ENCODE peak calls at places on chromosomes 6 and 20, in four cellular contexts. One of them, this sample, is unnamed. For H3K4me1, the result is how much of the 10 kb centered on the place peaks cover.

GRCh38 chr6:5084192-5084786 is 852 bp upstream of the PPP1R3G start:
- DNase-seq in HepG2: no peak
- DNase-seq in GM12878: no peak
- DNase-seq in A549: no peak
- DNase-seq in this sample: peak

GRCh38 chr6:3808759-3809514 is 40.2 kb upstream of the FAM50B start:
- DNase-seq in HepG2: peak
- DNase-seq in A549: peak
- DNase-seq in GM12878: no peak
- DNase-seq in this sample: no peak

GRCh38 chr6:146950351-146950835 is 253.8 kb upstream of the STXBP5 start:
- DNase-seq in A549: peak
- DNase-seq in HepG2: peak
- DNase-seq in GM12878: no peak
- DNase-seq in this sample: no peak

GRCh38 chr6:112571486-112571885 is 224.4 kb downstream of the RFPL4B start:
- DNase-seq in A549: no peak
- DNase-seq in GM12878: no peak
- DNase-seq in HepG2: no peak
- DNase-seq in this sample: no peak

GRCh38 chr6:144423167-144423566 is 138.0 kb downstream of the UTRN start:
- DNase-seq in HepG2: no peak
- DNase-seq in A549: no peak
- DNase-seq in GM12878: no peak
- DNase-seq in this sample: no peak

GRCh38 chr20:42155586-42155985 is 537.4 kb upstream of the CHD6 start:
- DNase-seq in GM12878: no peak
- DNase-seq in HepG2: no peak
- DNase-seq in A549: no peak
- DNase-seq in this sample: no peak

GRCh38 chr20:12207875-12208274 is 290.2 kb downstream of the BTBD3 start:
- DNase-seq in HepG2: peak
- DNase-seq in A549: peak
- DNase-seq in GM12878: no peak
- DNase-seq in this sample: peak

GRCh38 chr6:89745728-89746127 is 73.9 kb downstream of the MDN1 start:
- DNase-seq in GM12878: no peak
- DNase-seq in HepG2: no peak
- DNase-seq in A549: no peak
- DNase-seq in this sample: no peak

GRCh38 chr6:2855061-2855519 is 13.4 kb upstream of the SERPINB1 start:
- DNase-seq in GM12878: no peak
- DNase-seq in HepG2: no peak
- DNase-seq in A549: no peak
- DNase-seq in this sample: no peak

GRCh38 chr20:12700701-12701100 is 308.1 kb upstream of the SPTLC3 start:
- DNase-seq in GM12878: no peak
- DNase-seq in A549: no peak
- DNase-seq in HepG2: no peak
- DNase-seq in this sample: no peak

GRCh38 chr6:113447088-113447831 is 409.9 kb upstream of the MARCKS start:
- DNase-seq in GM12878: no peak
- DNase-seq in HepG2: no peak
- DNase-seq in A549: peak
- DNase-seq in this sample: no peak

GRCh38 chr6:13234130-13234529 is 94.2 kb downstream of the TBC1D7 start:
- DNase-seq in GM12878: no peak
- DNase-seq in HepG2: no peak
- DNase-seq in A549: no peak
- DNase-seq in this sample: no peak

GRCh38 chr20:61560361-61560853 is 308.3 kb downstream of the CDH4 start:
- DNase-seq in HepG2: no peak
- DNase-seq in GM12878: no peak
- DNase-seq in A549: peak
- DNase-seq in this sample: no peak

GRCh38 chr6:40302856-40303449 is 284.2 kb downstream of the LRFN2 start:
- DNase-seq in A549: no peak
- DNase-seq in HepG2: no peak
- DNase-seq in GM12878: no peak
- DNase-seq in this sample: no peak

GRCh38 chr6:137968901-137969300 is 101.8 kb downstream of the TNFAIP3 start:
- DNase-seq in HepG2: no peak
- DNase-seq in A549: no peak
- DNase-seq in GM12878: no peak
- DNase-seq in this sample: no peak

GRCh38 chr20:62979310-62979709 is 26.8 kb downstream of the SLC17A9 start:
- DNase-seq in A549: no peak
- DNase-seq in HepG2: no peak
- DNase-seq in GM12878: no peak
- DNase-seq in this sample: no peak

GRCh38 chr6:7138921-7139358 is 31.2 kb downstream of the RREB1 start:
- DNase-seq in GM12878: no peak
- DNase-seq in A549: peak
- DNase-seq in HepG2: peak
- DNase-seq in this sample: no peak

GRCh38 chr6:135012764-135013163 is 41.9 kb downstream of the HBS1L start:
- DNase-seq in HepG2: no peak
- DNase-seq in GM12878: no peak
- DNase-seq in A549: no peak
- DNase-seq in this sample: no peak

GRCh38 chr6:18792832-18793231 is 405.7 kb downstream of the RNF144B start:
- DNase-seq in A549: no peak
- DNase-seq in HepG2: no peak
- DNase-seq in GM12878: no peak
- DNase-seq in this sample: no peak

GRCh38 chr6:153727910-153728309 is 311.1 kb upstream of the OPRM1 start:
- DNase-seq in HepG2: no peak
- DNase-seq in A549: no peak
- DNase-seq in GM12878: no peak
- DNase-seq in this sample: no peak

GRCh38 chr20:17485017-17485416 is 46.2 kb downstream of the BFSP1 start:
- DNase-seq in A549: no peak
- DNase-seq in GM12878: no peak
- DNase-seq in HepG2: no peak
- DNase-seq in this sample: no peak

GRCh38 chr6:22880686-22881433 is 311.5 kb downstream of the HDGFL1 start:
- DNase-seq in HepG2: peak
- DNase-seq in A549: peak
- DNase-seq in GM12878: no peak
- DNase-seq in this sample: peak

GRCh38 chr6:79313254-79313653 is 78.8 kb upstream of the HMGN3 start:
- DNase-seq in A549: peak
- DNase-seq in HepG2: no peak
- DNase-seq in GM12878: no peak
- DNase-seq in this sample: no peak

GRCh38 chr20:45011108-45011526 is 44.8 kb downstream of the STK4 start:
- DNase-seq in A549: peak
- DNase-seq in GM12878: no peak
- DNase-seq in HepG2: peak
- DNase-seq in this sample: peak

GRCh38 chr20:61500791-61501321 is 248.8 kb downstream of the CDH4 start:
- DNase-seq in HepG2: no peak
- DNase-seq in GM12878: no peak
- DNase-seq in A549: no peak
- DNase-seq in this sample: peak

GRCh38 chr6:41371461-41371991 is 36.1 kb downstream of the NCR2 start:
- DNase-seq in HepG2: no peak
- DNase-seq in A549: no peak
- DNase-seq in GM12878: no peak
- DNase-seq in this sample: peak

GRCh38 chr6:162726997-162727346 is 594 bp downstream of the PRKN start:
- DNase-seq in HepG2: no peak
- DNase-seq in GM12878: no peak
- DNase-seq in A549: no peak
- DNase-seq in this sample: no peak

GRCh38 chr20:46293084-46293483 is 15.2 kb downstream of the CDH22 start:
- DNase-seq in A549: peak
- DNase-seq in HepG2: peak
- DNase-seq in GM12878: no peak
- DNase-seq in this sample: no peak

GRCh38 chr20:47466193-47466592 is 35.5 kb upstream of the NCOA3 start:
- DNase-seq in HepG2: no peak
- DNase-seq in GM12878: no peak
- DNase-seq in A549: no peak
- DNase-seq in this sample: no peak

GRCh38 chr20:48317578-48317977 is 510.2 kb downstream of the PREX1 start:
- DNase-seq in HepG2: no peak
- DNase-seq in GM12878: no peak
- DNase-seq in A549: no peak
- DNase-seq in this sample: no peak

GRCh38 chr20:59024111-59024530 is 4.9 kb downstream of the TUBB1 start:
- DNase-seq in HepG2: no peak
- DNase-seq in GM12878: no peak
- DNase-seq in A549: no peak
- DNase-seq in this sample: no peak

DNA sequence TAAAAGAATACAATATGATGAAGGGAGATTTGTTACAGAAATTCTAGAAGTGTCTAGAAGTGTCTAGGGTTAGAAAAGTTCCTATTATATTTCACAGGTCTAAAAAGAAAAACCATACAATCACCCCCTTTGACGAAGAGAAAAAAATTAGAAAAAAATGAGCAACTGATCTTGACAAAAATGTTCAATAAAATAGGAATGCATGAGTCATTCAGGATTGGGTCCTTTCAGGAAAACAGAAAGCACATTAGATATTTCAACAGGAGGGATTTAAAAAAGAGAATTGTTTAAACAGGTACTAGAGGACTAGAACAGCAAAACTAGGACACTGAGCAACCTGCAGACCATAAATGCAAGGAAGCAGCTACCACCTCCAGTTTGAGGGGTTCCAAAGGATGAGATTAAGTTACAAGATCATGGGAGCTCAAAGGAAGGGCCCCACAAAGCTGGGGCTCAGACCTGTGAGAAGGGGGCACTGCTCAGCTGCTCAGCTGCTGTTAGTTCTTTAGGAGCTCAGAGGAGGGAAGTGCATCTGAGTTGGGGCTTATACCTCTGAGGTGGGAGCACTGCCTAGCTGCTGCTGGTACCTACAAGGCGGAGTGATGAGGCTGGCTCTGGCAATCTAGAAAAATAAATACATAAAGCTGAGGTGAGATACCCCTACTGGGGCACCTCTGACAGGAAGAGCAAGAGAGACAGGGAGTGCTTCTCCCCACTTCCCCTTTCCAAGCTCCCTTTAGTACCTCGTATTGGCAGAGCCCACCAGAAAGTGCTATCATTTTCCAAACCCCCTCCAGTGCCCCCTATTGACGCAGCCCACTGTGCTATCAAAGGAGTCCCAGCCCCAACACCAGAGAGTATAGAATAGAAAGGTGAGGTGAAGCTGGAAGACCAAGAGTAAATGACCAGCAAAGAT is 27.1 kb upstream of the BEND6 start:
- DNase-seq in GM12878: no peak
- DNase-seq in A549: no peak
- DNase-seq in HepG2: no peak
- DNase-seq in this sample: no peak
- TF ChIP-seq PBX3 in GM12878: no peak
- TF ChIP-seq PBX3 in A549: no peak
- TF ChIP-seq PBX3 in HepG2: no peak
- TF ChIP-seq PBX3 in this sample: no peak

DNA sequence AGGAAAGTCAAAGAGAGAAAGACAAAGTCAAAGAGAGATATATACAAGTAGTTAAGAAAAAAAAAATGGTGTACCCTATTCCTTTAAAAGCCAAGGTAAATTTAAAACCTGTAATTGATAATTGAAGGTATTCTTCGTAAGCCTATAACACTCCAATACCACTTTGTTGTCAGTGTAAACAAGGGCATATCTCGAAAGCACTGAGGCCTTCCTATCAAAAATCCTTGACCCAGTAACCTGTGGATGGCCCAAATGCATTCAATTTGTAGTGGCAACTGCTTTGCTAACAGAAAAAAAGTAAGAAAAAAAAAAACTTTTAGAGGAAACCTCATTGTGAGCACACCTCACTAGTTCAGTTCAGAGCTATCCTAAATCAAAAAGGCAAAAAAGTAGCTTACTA is 39.3 kb upstream of the SAMD3 start:
- DNase-seq in GM12878: no peak
- DNase-seq in HepG2: no peak
- DNase-seq in A549: no peak
- DNase-seq in this sample: no peak
- H3K4me1 ChIP-seq in GM12878: under half
- H3K4me1 ChIP-seq in HepG2: under half
- H3K4me1 ChIP-seq in A549: under half
- H3K4me1 ChIP-seq in this sample: under half

GRCh38 chr6:150937126-150937906 is 71.8 kb downstream of the MTHFD1L start:
- DNase-seq in GM12878: no peak
- DNase-seq in HepG2: no peak
- DNase-seq in A549: no peak
- DNase-seq in this sample: no peak
- TF ChIP-seq PBX3 in GM12878: no peak
- TF ChIP-seq PBX3 in HepG2: no peak
- TF ChIP-seq PBX3 in A549: no peak
- TF ChIP-seq PBX3 in this sample: no peak

GRCh38 chr6:148415511-148416286 is 73.1 kb downstream of the SASH1 start:
- DNase-seq in GM12878: no peak
- DNase-seq in HepG2: no peak
- DNase-seq in A549: no peak
- DNase-seq in this sample: no peak

GRCh38 chr6:148419430-148419829 is 76.8 kb downstream of the SASH1 start:
- DNase-seq in A549: no peak
- DNase-seq in HepG2: no peak
- DNase-seq in GM12878: no peak
- DNase-seq in this sample: no peak

GRCh38 chr6:148414836-148415235 is 72.2 kb downstream of the SASH1 start:
- DNase-seq in A549: no peak
- DNase-seq in GM12878: no peak
- DNase-seq in HepG2: no peak
- DNase-seq in this sample: no peak

GRCh38 chr6:148416309-148416965 is 73.8 kb downstream of the SASH1 start:
- DNase-seq in A549: no peak
- DNase-seq in GM12878: no peak
- DNase-seq in HepG2: no peak
- DNase-seq in this sample: no peak

DNA sequence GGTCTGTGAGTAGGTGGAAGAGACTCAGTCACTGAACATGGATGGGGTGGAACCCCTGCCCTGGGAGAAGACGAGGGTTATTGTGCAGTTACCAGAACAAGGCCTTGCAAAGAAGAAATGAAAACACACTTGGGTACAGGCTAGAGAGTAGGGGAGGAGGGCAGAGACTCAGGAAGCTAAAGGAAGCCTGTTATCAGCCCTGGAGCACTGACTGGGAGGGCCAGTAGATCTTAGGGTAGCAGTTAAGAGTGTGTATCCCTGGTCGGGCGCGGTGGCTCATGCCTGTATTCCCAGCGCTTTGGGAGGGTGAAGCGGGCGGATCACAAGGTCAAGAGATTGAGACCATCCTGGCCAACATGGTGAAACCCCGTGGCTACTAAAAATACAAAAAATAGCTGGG is 74.4 kb downstream of the SASH1 start:
- DNase-seq in GM12878: no peak
- DNase-seq in HepG2: no peak
- DNase-seq in A549: no peak
- DNase-seq in this sample: no peak
- H3K4me1 ChIP-seq in GM12878: under half
- H3K4me1 ChIP-seq in HepG2: under half
- H3K4me1 ChIP-seq in A549: under half
- H3K4me1 ChIP-seq in this sample: under half